ENCODE peak calls at places on chromosome 3, in five cellular contexts. One of them, this sample, is unnamed.

GRCh38 chr3:106421928-106422327 is 553.1 kb upstream of the CBLB start:
- DNase-seq in NCI-H2081: no peak
- DNase-seq in NCI-H510A treated with DMSO at 0.1 percent for 48 hours: no peak
- DNase-seq in left cardiac atrium: no peak
- DNase-seq in ELF-1: no peak
- DNase-seq in this sample: no peak

GRCh38 chr3:9067352-9067975 is 104.2 kb upstream of the RAD18 start:
- DNase-seq in NCI-H510A treated with DMSO at 0.1 percent for 48 hours: peak; percentile 9
- DNase-seq in ELF-1: peak; percentile 59
- DNase-seq in NCI-H2081: no peak
- DNase-seq in left cardiac atrium: peak; percentile 39
- DNase-seq in this sample: peak; percentile 68

GRCh38 chr3:60282840-60283239 is 968.4 kb downstream of the FHIT start:
- DNase-seq in left cardiac atrium: no peak
- DNase-seq in ELF-1: no peak
- DNase-seq in NCI-H2081: no peak
- DNase-seq in NCI-H510A treated with DMSO at 0.1 percent for 48 hours: peak; percentile 23
- DNase-seq in this sample: no peak

GRCh38 chr3:126261037-126261436 is 80.7 kb upstream of the ALDH1L1 start:
- DNase-seq in NCI-H2081: no peak
- DNase-seq in ELF-1: peak; percentile 84
- DNase-seq in left cardiac atrium: peak; percentile 72
- DNase-seq in NCI-H510A treated with DMSO at 0.1 percent for 48 hours: no peak
- DNase-seq in this sample: peak; percentile 46

GRCh38 chr3:156762631-156763185 is 63.4 kb upstream of the LEKR1 start:
- DNase-seq in NCI-H510A treated with DMSO at 0.1 percent for 48 hours: no peak
- DNase-seq in NCI-H2081: no peak
- DNase-seq in left cardiac atrium: no peak
- DNase-seq in ELF-1: no peak
- DNase-seq in this sample: no peak

GRCh38 chr3:9704343-9705322 is 1.0 kb downstream of the CPNE9 start:
- DNase-seq in NCI-H2081: peak; percentile 4
- DNase-seq in NCI-H510A treated with DMSO at 0.1 percent for 48 hours: peak; percentile 7
- DNase-seq in left cardiac atrium: peak; percentile 46
- DNase-seq in ELF-1: peak; percentile 96
- DNase-seq in this sample: peak; percentile 95

GRCh38 chr3:146218880-146219866 is 31.7 kb downstream of the PLSCR4 start:
- DNase-seq in ELF-1: no peak
- DNase-seq in NCI-H2081: peak; percentile 23
- DNase-seq in NCI-H510A treated with DMSO at 0.1 percent for 48 hours: peak; percentile 56
- DNase-seq in left cardiac atrium: peak; percentile 30
- DNase-seq in this sample: peak; percentile 20

GRCh38 chr3:49476563-49476962 is 6.5 kb downstream of the DAG1 start:
- DNase-seq in NCI-H510A treated with DMSO at 0.1 percent for 48 hours: no peak
- DNase-seq in NCI-H2081: no peak
- DNase-seq in left cardiac atrium: no peak
- DNase-seq in ELF-1: no peak
- DNase-seq in this sample: no peak

GRCh38 chr3:166663194-166663593 is 716.9 kb downstream of the ZBBX start:
- DNase-seq in left cardiac atrium: no peak
- DNase-seq in NCI-H510A treated with DMSO at 0.1 percent for 48 hours: no peak
- DNase-seq in ELF-1: no peak
- DNase-seq in NCI-H2081: no peak
- DNase-seq in this sample: no peak

This sample was measured in iPS-NIHi11.